ENCODE peak calls at places on chromosomes 16 and 17, in four cellular contexts. One of them, this sample, is unnamed.

GRCh38 chr17:28958820-28959455 is 7.6 kb upstream of the PHF12 start:
- DNase-seq in effector memory CD4-positive, alpha-beta T cell: no peak
- DNase-seq in SK-N-SH: no peak
- DNase-seq in glomerular endothelial cell: no peak
- DNase-seq in this sample: no peak

GRCh38 chr16:81711609-81712329 is 67.3 kb upstream of the PLCG2 start:
- DNase-seq in SK-N-SH: peak
- DNase-seq in glomerular endothelial cell: no peak
- DNase-seq in effector memory CD4-positive, alpha-beta T cell: no peak
- DNase-seq in this sample: peak

GRCh38 chr17:75909812-75910274 is 5.2 kb upstream of the MRPL38 start:
- DNase-seq in SK-N-SH: peak
- DNase-seq in effector memory CD4-positive, alpha-beta T cell: no peak
- DNase-seq in glomerular endothelial cell: no peak
- DNase-seq in this sample: no peak

GRCh38 chr16:68724797-68725196 is 12.3 kb upstream of the CDH1 start:
- DNase-seq in SK-N-SH: no peak
- DNase-seq in glomerular endothelial cell: no peak
- DNase-seq in effector memory CD4-positive, alpha-beta T cell: no peak
- DNase-seq in this sample: no peak

GRCh38 chr17:39165178-39165843 is 650 bp downstream of the ARL5C start:
- DNase-seq in SK-N-SH: no peak
- DNase-seq in glomerular endothelial cell: no peak
- DNase-seq in effector memory CD4-positive, alpha-beta T cell: no peak
- DNase-seq in this sample: no peak

GRCh38 chr17:6912110-6913051 is 80.9 kb upstream of the TEKT1 start:
- DNase-seq in SK-N-SH: no peak
- DNase-seq in effector memory CD4-positive, alpha-beta T cell: no peak
- DNase-seq in glomerular endothelial cell: no peak
- DNase-seq in this sample: no peak

GRCh38 chr17:47895254-47895855 is 681 bp upstream of the SP2 start:
- DNase-seq in glomerular endothelial cell: no peak
- DNase-seq in effector memory CD4-positive, alpha-beta T cell: no peak
- DNase-seq in SK-N-SH: no peak
- DNase-seq in this sample: no peak

GRCh38 chr17:3771140-3771539 is 29.8 kb downstream of the ITGAE start:
- DNase-seq in effector memory CD4-positive, alpha-beta T cell: no peak
- DNase-seq in glomerular endothelial cell: no peak
- DNase-seq in SK-N-SH: no peak
- DNase-seq in this sample: no peak

GRCh38 chr16:9151597-9151996 is 60.2 kb downstream of the HAPSTR1 start:
- DNase-seq in effector memory CD4-positive, alpha-beta T cell: no peak
- DNase-seq in SK-N-SH: no peak
- DNase-seq in glomerular endothelial cell: no peak
- DNase-seq in this sample: no peak

GRCh38 chr17:3030096-3030495 is 33.3 kb downstream of the OR1D5 start:
- DNase-seq in effector memory CD4-positive, alpha-beta T cell: no peak
- DNase-seq in SK-N-SH: no peak
- DNase-seq in glomerular endothelial cell: peak
- DNase-seq in this sample: peak

GRCh38 chr17:13140750-13141149 is 122.9 kb upstream of the ELAC2 start:
- DNase-seq in effector memory CD4-positive, alpha-beta T cell: no peak
- DNase-seq in SK-N-SH: no peak
- DNase-seq in glomerular endothelial cell: no peak
- DNase-seq in this sample: no peak

GRCh38 chr17:78324391-78325075 is 35.3 kb downstream of the SOCS3 start:
- DNase-seq in effector memory CD4-positive, alpha-beta T cell: no peak
- DNase-seq in glomerular endothelial cell: peak
- DNase-seq in SK-N-SH: peak
- DNase-seq in this sample: peak

GRCh38 chr16:85462405-85463227 is 150.5 kb upstream of the GSE1 start:
- DNase-seq in SK-N-SH: peak
- DNase-seq in glomerular endothelial cell: no peak
- DNase-seq in effector memory CD4-positive, alpha-beta T cell: no peak
- DNase-seq in this sample: no peak

GRCh38 chr17:8557176-8557806 is 73.2 kb downstream of the MYH10 start:
- DNase-seq in effector memory CD4-positive, alpha-beta T cell: no peak
- DNase-seq in glomerular endothelial cell: no peak
- DNase-seq in SK-N-SH: no peak
- DNase-seq in this sample: no peak

GRCh38 chr17:34156741-34157589 is 98.1 kb upstream of the CCL2 start:
- DNase-seq in SK-N-SH: peak
- DNase-seq in effector memory CD4-positive, alpha-beta T cell: no peak
- DNase-seq in glomerular endothelial cell: no peak
- DNase-seq in this sample: no peak

GRCh38 chr17:63170795-63171194 is 204.8 kb downstream of the TANC2 start:
- DNase-seq in glomerular endothelial cell: no peak
- DNase-seq in SK-N-SH: no peak
- DNase-seq in effector memory CD4-positive, alpha-beta T cell: no peak
- DNase-seq in this sample: no peak

GRCh38 chr17:55795098-55795497 is 44.2 kb downstream of the PCTP start:
- DNase-seq in glomerular endothelial cell: no peak
- DNase-seq in SK-N-SH: no peak
- DNase-seq in effector memory CD4-positive, alpha-beta T cell: no peak
- DNase-seq in this sample: no peak

GRCh38 chr16:28213396-28213795 is 1.6 kb upstream of the XPO6 start:
- DNase-seq in SK-N-SH: no peak
- DNase-seq in effector memory CD4-positive, alpha-beta T cell: no peak
- DNase-seq in glomerular endothelial cell: no peak
- DNase-seq in this sample: peak

GRCh38 chr16:65123846-65124513 is 2.1 kb upstream of the CDH11 start:
- DNase-seq in glomerular endothelial cell: no peak
- DNase-seq in SK-N-SH: no peak
- DNase-seq in effector memory CD4-positive, alpha-beta T cell: no peak
- DNase-seq in this sample: no peak

GRCh38 chr16:50408001-50408400 is 39.2 kb upstream of the BRD7 start:
- DNase-seq in SK-N-SH: no peak
- DNase-seq in effector memory CD4-positive, alpha-beta T cell: no peak
- DNase-seq in glomerular endothelial cell: no peak
- DNase-seq in this sample: no peak

GRCh38 chr16:46899443-46900143 is 15.4 kb downstream of the GPT2 start:
- DNase-seq in SK-N-SH: no peak
- DNase-seq in glomerular endothelial cell: no peak
- DNase-seq in effector memory CD4-positive, alpha-beta T cell: no peak
- DNase-seq in this sample: no peak

GRCh38 chr17:3723556-3724372 is at the start of gene HASPIN:
- DNase-seq in effector memory CD4-positive, alpha-beta T cell: peak
- DNase-seq in SK-N-SH: peak
- DNase-seq in glomerular endothelial cell: no peak
- DNase-seq in this sample: peak

GRCh38 chr16:11675561-11676511 is 7.6 kb downstream of the SNN start:
- DNase-seq in SK-N-SH: no peak
- DNase-seq in effector memory CD4-positive, alpha-beta T cell: no peak
- DNase-seq in glomerular endothelial cell: no peak
- DNase-seq in this sample: no peak

GRCh38 chr17:74999523-74999922 is 12.1 kb downstream of the CDR2L start:
- DNase-seq in effector memory CD4-positive, alpha-beta T cell: no peak
- DNase-seq in glomerular endothelial cell: no peak
- DNase-seq in SK-N-SH: no peak
- DNase-seq in this sample: no peak

GRCh38 chr17:46772879-46773620 is 45.4 kb downstream of the WNT3 start:
- DNase-seq in effector memory CD4-positive, alpha-beta T cell: no peak
- DNase-seq in SK-N-SH: peak
- DNase-seq in glomerular endothelial cell: no peak
- DNase-seq in this sample: no peak

GRCh38 chr16:69087161-69087581 is 18.3 kb upstream of the HAS3 start:
- DNase-seq in glomerular endothelial cell: no peak
- DNase-seq in SK-N-SH: no peak
- DNase-seq in effector memory CD4-positive, alpha-beta T cell: no peak
- DNase-seq in this sample: peak

GRCh38 chr16:66717112-66717675 is 20.7 kb upstream of the CMTM4 start:
- DNase-seq in SK-N-SH: peak
- DNase-seq in effector memory CD4-positive, alpha-beta T cell: no peak
- DNase-seq in glomerular endothelial cell: no peak
- DNase-seq in this sample: no peak

GRCh38 chr16:12507366-12507765 is 296.3 kb downstream of the CPPED1 start:
- DNase-seq in glomerular endothelial cell: no peak
- DNase-seq in SK-N-SH: no peak
- DNase-seq in effector memory CD4-positive, alpha-beta T cell: no peak
- DNase-seq in this sample: no peak